ENCODE peak calls at places on chromosome 3, in five cellular contexts. One of them, this sample, is unnamed.

GRCh38 chr3:99413504-99413903 is 224.9 kb upstream of the COL8A1 start:
- DNase-seq in trophoblast cell: no peak
- DNase-seq in K562: no peak
- DNase-seq in body of pancreas: no peak
- DNase-seq in effector memory CD4-positive, alpha-beta T cell: no peak
- DNase-seq in this sample: no peak

GRCh38 chr3:122353215-122353614 is 28.2 kb downstream of the CSTA start:
- DNase-seq in trophoblast cell: no peak
- DNase-seq in K562: no peak
- DNase-seq in body of pancreas: no peak
- DNase-seq in effector memory CD4-positive, alpha-beta T cell: no peak
- DNase-seq in this sample: no peak

GRCh38 chr3:153667341-153667740 is 453.8 kb upstream of the ARHGEF26 start:
- DNase-seq in trophoblast cell: no peak
- DNase-seq in K562: no peak
- DNase-seq in body of pancreas: no peak
- DNase-seq in effector memory CD4-positive, alpha-beta T cell: no peak
- DNase-seq in this sample: no peak

GRCh38 chr3:29176501-29176900 is 104.4 kb upstream of the RBMS3 start:
- DNase-seq in trophoblast cell: no peak
- DNase-seq in K562: no peak
- DNase-seq in body of pancreas: no peak
- DNase-seq in effector memory CD4-positive, alpha-beta T cell: no peak
- DNase-seq in this sample: no peak

GRCh38 chr3:8562081-8562595 is 60.5 kb downstream of the LMCD1 start:
- DNase-seq in trophoblast cell: no peak
- DNase-seq in K562: no peak
- DNase-seq in body of pancreas: no peak
- DNase-seq in effector memory CD4-positive, alpha-beta T cell: no peak
- DNase-seq in this sample: no peak

GRCh38 chr3:171841620-171842000 is 1.5 kb upstream of the TMEM212 start:
- DNase-seq in trophoblast cell: no peak
- DNase-seq in K562: no peak
- DNase-seq in body of pancreas: no peak
- DNase-seq in effector memory CD4-positive, alpha-beta T cell: no peak
- DNase-seq in this sample: no peak

GRCh38 chr3:39812537-39812936 is 3.1 kb downstream of the MYRIP start:
- DNase-seq in trophoblast cell: no peak
- DNase-seq in K562: no peak
- DNase-seq in body of pancreas: peak; percentile 65
- DNase-seq in effector memory CD4-positive, alpha-beta T cell: no peak
- DNase-seq in this sample: no peak

GRCh38 chr3:187263270-187263669 is 28.3 kb downstream of the MASP1 start:
- DNase-seq in trophoblast cell: no peak
- DNase-seq in K562: no peak
- DNase-seq in body of pancreas: no peak
- DNase-seq in effector memory CD4-positive, alpha-beta T cell: no peak
- DNase-seq in this sample: no peak

GRCh38 chr3:45387636-45388348 is 584 bp upstream of the LARS2 start:
- DNase-seq in trophoblast cell: peak; percentile 65
- DNase-seq in K562: no peak
- DNase-seq in body of pancreas: no peak
- DNase-seq in effector memory CD4-positive, alpha-beta T cell: no peak
- DNase-seq in this sample: no peak
- H3K9me3 ChIP-seq in trophoblast cell: no peaks in the 10 kb centered on the region
- H3K9me3 ChIP-seq in K562: no peaks in the 10 kb centered on the region
- H3K9me3 ChIP-seq in body of pancreas: no peaks in the 10 kb centered on the region
- H3K9me3 ChIP-seq in effector memory CD4-positive, alpha-beta T cell: no peaks in the 10 kb centered on the region
- H3K9me3 ChIP-seq in this sample: no peaks in the 10 kb centered on the region

DNA sequence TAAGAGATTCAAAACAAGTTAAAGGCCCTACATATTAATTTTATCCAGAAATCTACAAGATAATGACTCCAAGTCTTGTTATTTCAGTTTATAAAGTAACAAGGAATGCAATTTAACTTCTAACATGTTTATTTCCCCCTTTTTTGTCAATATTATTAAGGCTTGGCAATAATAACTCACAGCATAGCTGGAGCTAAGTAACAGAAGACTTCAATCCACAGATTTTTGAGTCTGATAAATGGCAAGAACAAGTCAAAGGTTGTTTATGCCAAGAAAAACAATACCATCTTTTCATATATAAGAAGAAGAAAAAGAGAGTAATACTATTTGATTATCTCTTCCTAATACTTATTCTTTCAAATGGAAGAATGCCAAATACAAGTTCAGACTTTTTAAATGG is 631.0 kb upstream of the CCDC54 start:
- DNase-seq in trophoblast cell: no peak
- DNase-seq in K562: no peak
- DNase-seq in body of pancreas: no peak
- DNase-seq in effector memory CD4-positive, alpha-beta T cell: no peak
- DNase-seq in this sample: no peak
- H3K4me3 ChIP-seq in trophoblast cell: no peak overlapping the region
- H3K4me3 ChIP-seq in K562: no peak overlapping the region
- H3K4me3 ChIP-seq in body of pancreas: no peak overlapping the region
- H3K4me3 ChIP-seq in effector memory CD4-positive, alpha-beta T cell: no peak overlapping the region
- H3K4me3 ChIP-seq in this sample: no peak overlapping the region

GRCh38 chr3:143203848-143204247 is 84.3 kb downstream of the CHST2 start:
- DNase-seq in trophoblast cell: no peak
- DNase-seq in K562: no peak
- DNase-seq in body of pancreas: no peak
- DNase-seq in effector memory CD4-positive, alpha-beta T cell: no peak
- DNase-seq in this sample: no peak
- H3K4me1 ChIP-seq in trophoblast cell: peaks cover 4% of the 10 kb centered on the region
- H3K4me1 ChIP-seq in K562: peaks cover 19% of the 10 kb centered on the region
- H3K4me1 ChIP-seq in body of pancreas: no peaks in the 10 kb centered on the region
- H3K4me1 ChIP-seq in effector memory CD4-positive, alpha-beta T cell: no peaks in the 10 kb centered on the region
- H3K4me1 ChIP-seq in this sample: no peaks in the 10 kb centered on the region

GRCh38 chr3:44722103-44722401 is 7.4 kb upstream of the ZNF501 start:
- DNase-seq in trophoblast cell: no peak
- DNase-seq in K562: no peak
- DNase-seq in body of pancreas: no peak
- DNase-seq in effector memory CD4-positive, alpha-beta T cell: no peak
- DNase-seq in this sample: no peak
- H3K9me3 ChIP-seq in trophoblast cell: peaks cover 15% of the 10 kb centered on the region
- H3K9me3 ChIP-seq in K562: peaks cover 21% of the 10 kb centered on the region
- H3K9me3 ChIP-seq in body of pancreas: no peaks in the 10 kb centered on the region
- H3K9me3 ChIP-seq in effector memory CD4-positive, alpha-beta T cell: peaks cover 67% of the 10 kb centered on the region
- H3K9me3 ChIP-seq in this sample: peaks cover 37% of the 10 kb centered on the region

This sample was measured in keratinocyte.